ENCODE peak calls at places on chromosomes 4 and X, in six cellular contexts. V is PC-3; Z is smooth muscle cell of the brain vasculature; U is NCI-H2029; S is SK-N-MC; R is stimulated activated CD4-positive, alpha-beta T cell treated with anti-CD3 and anti-CD28 coated beads, Interleukin-2, amount 100 ng/mL, for 48 hours. B is an unnamed sample.

GRCh38 chrX:31706456-31706855 is 634.6 kb upstream of the FTHL17 start:
- DNase-seq in V (no peak), Z (no peak), U (no peak), S (no peak), R (no peak), B (no peak)

GRCh38 chr4:76003620-76004019 is 3.7 kb downstream of the CXCL9 start:
- DNase-seq in V (no peak), Z (no peak), U (no peak), S (no peak), R (no peak), B (no peak)

GRCh38 chr4:175810360-175810759 is 1.7 kb downstream of the GPM6A start:
- DNase-seq in V (no peak), Z (no peak), U (no peak), S (no peak), R (no peak), B (no peak)

GRCh38 chrX:86137071-86137470 is 11.2 kb upstream of the DACH2 start:
- DNase-seq in V (peak), Z (no peak), U (no peak), S (no peak), R (no peak), B (no peak)

GRCh38 chrX:18997916-18998315 is 14.0 kb upstream of the PHKA2 start:
- DNase-seq in V (no peak), Z (no peak), U (no peak), S (no peak), R (no peak), B (no peak)

GRCh38 chr4:763922-764321 is 58.3 kb downstream of the PCGF3 start:
- DNase-seq in V (no peak), Z (no peak), U (no peak), S (no peak), R (no peak), B (no peak)

GRCh38 chr4:120291541-120291940 is 224.9 kb upstream of the MAD2L1 start:
- DNase-seq in V (no peak), Z (no peak), U (no peak), S (no peak), R (no peak), B (no peak)

GRCh38 chr4:8763966-8764901 is 107.4 kb downstream of the HMX1 start:
- DNase-seq in V (no peak), Z (no peak), U (no peak), S (no peak), R (no peak), B (peak)

GRCh38 chr4:2375427-2375826 is 43.0 kb downstream of the ZFYVE28 start:
- DNase-seq in V (no peak), Z (no peak), U (no peak), S (no peak), R (no peak), B (no peak)

GRCh38 chr4:98092833-98093439 is 50.3 kb downstream of the STPG2 start:
- DNase-seq in V (peak), Z (no peak), U (no peak), S (peak), R (no peak), B (no peak)

GRCh38 chr4:52606766-52607165 is 52.3 kb downstream of the USP46 start:
- DNase-seq in V (no peak), Z (no peak), U (no peak), S (no peak), R (no peak), B (no peak)

GRCh38 chr4:1907848-1908525 is 36.8 kb downstream of the NSD2 start:
- DNase-seq in V (no peak), Z (no peak), U (peak), S (no peak), R (no peak), B (no peak)

GRCh38 chrX:87580862-87581261 is 63.3 kb downstream of the KLHL4 start:
- DNase-seq in V (no peak), Z (no peak), U (no peak), S (no peak), R (no peak), B (no peak)

GRCh38 chr4:126264839-126265238 is 950.1 kb downstream of the FAT4 start:
- DNase-seq in V (peak), Z (no peak), U (no peak), S (no peak), R (no peak), B (no peak)

GRCh38 chr4:41329361-41329760 is 72.6 kb downstream of the UCHL1 start:
- DNase-seq in V (no peak), Z (no peak), U (no peak), S (no peak), R (no peak), B (no peak)

GRCh38 chr4:87309625-87310024 is 13.1 kb downstream of the HSD17B13 start:
- DNase-seq in V (no peak), Z (no peak), U (no peak), S (no peak), R (no peak), B (no peak)

GRCh38 chr4:84804126-84804525 is 162.4 kb downstream of the WDFY3 start:
- DNase-seq in V (no peak), Z (no peak), U (no peak), S (no peak), R (no peak), B (no peak)

GRCh38 chrX:149962859-149963757 is 24.8 kb upstream of the EOLA2 start:
- DNase-seq in V (peak), Z (peak), U (peak), S (no peak), R (no peak), B (peak)

GRCh38 chrX:9729161-9729885 is 36.3 kb downstream of the GPR143 start:
- DNase-seq in V (no peak), Z (no peak), U (no peak), S (no peak), R (no peak), B (no peak)

GRCh38 chr4:62144431-62144830 is 944.3 kb downstream of the ADGRL3 start:
- DNase-seq in V (no peak), Z (no peak), U (no peak), S (no peak), R (no peak), B (no peak)

GRCh38 chr4:11293866-11294265 is 134.8 kb downstream of the HS3ST1 start:
- DNase-seq in V (peak), Z (no peak), U (no peak), S (no peak), R (no peak), B (no peak)

GRCh38 chr4:244471-244870 is 60.8 kb downstream of the ZNF732 start:
- DNase-seq in V (peak), Z (no peak), U (peak), S (peak), R (peak), B (peak)

GRCh38 chr4:184255917-184256642 is 38.4 kb upstream of the ENPP6 start:
- DNase-seq in V (no peak), Z (no peak), U (no peak), S (no peak), R (no peak), B (no peak)

GRCh38 chr4:24680746-24681145 is 96.4 kb upstream of the DHX15 start:
- DNase-seq in V (no peak), Z (no peak), U (no peak), S (no peak), R (no peak), B (no peak)

GRCh38 chr4:20532871-20533870 is 167.1 kb upstream of the PACRGL start:
- DNase-seq in V (peak), Z (no peak), U (no peak), S (no peak), R (no peak), B (no peak)

GRCh38 chr4:57102050-57102564 is 8.1 kb downstream of the IGFBP7 start:
- DNase-seq in V (peak), Z (peak), U (no peak), S (no peak), R (no peak), B (no peak)

GRCh38 chr4:82718067-82718935 is 80.3 kb downstream of the SCD5 start:
- DNase-seq in V (no peak), Z (no peak), U (no peak), S (no peak), R (no peak), B (no peak)

GRCh38 chr4:24477919-24478318 is 106.4 kb downstream of the DHX15 start:
- DNase-seq in V (peak), Z (peak), U (no peak), S (no peak), R (no peak), B (no peak)

GRCh38 chr4:4502694-4503311 is 39.0 kb downstream of the STX18 start:
- DNase-seq in V (no peak), Z (no peak), U (no peak), S (no peak), R (peak), B (no peak)

GRCh38 chr4:122766950-122767349 is 34.4 kb downstream of the BBS12 start:
- DNase-seq in V (no peak), Z (no peak), U (no peak), S (no peak), R (no peak), B (no peak)

GRCh38 chr4:34183916-34184315 is 2060.4 kb downstream of the ARAP2 start:
- DNase-seq in V (peak), Z (no peak), U (no peak), S (no peak), R (no peak), B (no peak)

GRCh38 chr4:165477799-165478198 is 99.0 kb downstream of the CPE start:
- DNase-seq in V (no peak), Z (no peak), U (no peak), S (no peak), R (no peak), B (no peak)

GRCh38 chrX:21529771-21530170 is 128.4 kb downstream of the KLHL34 start:
- DNase-seq in V (peak), Z (no peak), U (no peak), S (peak), R (no peak), B (no peak)

GRCh38 chrX:150372280-150372679 is 9.2 kb downstream of the MAMLD1 start:
- DNase-seq in V (no peak), Z (no peak), U (no peak), S (no peak), R (no peak), B (no peak)

GRCh38 chr4:7852568-7853185 is 87.0 kb downstream of the AFAP1 start:
- DNase-seq in V (no peak), Z (no peak), U (no peak), S (no peak), R (no peak), B (peak)

GRCh38 chrX:4754878-4755604 is 1041.6 kb upstream of the PRKX start:
- DNase-seq in V (no peak), Z (no peak), U (no peak), S (no peak), R (no peak), B (no peak)

GRCh38 chrX:13432376-13432775 is 112.5 kb upstream of the ATXN3L start:
- DNase-seq in V (peak), Z (peak), U (no peak), S (no peak), R (no peak), B (no peak)

GRCh38 chr4:154916068-154916467 is 135.0 kb downstream of the RBM46 start:
- DNase-seq in V (no peak), Z (no peak), U (no peak), S (no peak), R (no peak), B (no peak)